ENCODE peak calls at places on chromosome 12, in five cellular contexts. H is upper lobe of left lung, G is HepG2, T is vagina, P is GM12878. D is an unnamed sample.
A peak's percentile ranks its signal among the peaks of the same experiment; 100 is the strongest.

GRCh38 chr12:105502426-105502930 is 172.0 kb downstream of the C12orf75 start:
- DNase-seq in T (no peak), P (no peak), G (no peak), H (no peak), D (peak; percentile 70)

GRCh38 chr12:127262658-127263057 is 1004.3 kb upstream of the TMEM132C start:
- DNase-seq in P (no peak), H (no peak), G (no peak), T (no peak), D (peak; percentile 50)

GRCh38 chr12:102478416-102479098 is 1.8 kb downstream of the IGF1 start:
- DNase-seq in P (peak; percentile 82), H (peak; percentile 32), G (no peak), T (no peak), D (no peak)

GRCh38 chr12:124004233-124004875 is 31.3 kb downstream of the ZNF664 start:
- DNase-seq in T (no peak), P (no peak), H (no peak), G (no peak), D (no peak)

GRCh38 chr12:84605988-84606387 is 306.6 kb downstream of the SLC6A15 start:
- DNase-seq in T (no peak), H (no peak), G (no peak), P (no peak), D (no peak)

GRCh38 chr12:117686210-117686609 is 282.6 kb downstream of the KSR2 start:
- DNase-seq in P (no peak), H (no peak), T (no peak), G (no peak), D (no peak)

GRCh38 chr12:59067068-59067467 is 146.8 kb upstream of the LRIG3 start:
- DNase-seq in P (no peak), G (no peak), H (no peak), T (no peak), D (no peak)

GRCh38 chr12:90896164-90896563 is 58.8 kb downstream of the CCER1 start:
- DNase-seq in P (no peak), H (no peak), G (no peak), T (no peak), D (no peak)

GRCh38 chr12:95674088-95674595 is 116.4 kb downstream of the NTN4 start:
- DNase-seq in P (no peak), G (no peak), T (no peak), H (no peak), D (no peak)

GRCh38 chr12:27048822-27049752 is 26.7 kb downstream of the MED21 start:
- DNase-seq in P (no peak), T (no peak), G (no peak), H (no peak), D (no peak)

GRCh38 chr12:120488057-120488660 is 7.8 kb upstream of the DYNLL1 start:
- DNase-seq in P (no peak), T (no peak), G (no peak), H (no peak), D (no peak)

GRCh38 chr12:50979369-50980052 is 27.2 kb downstream of the HIGD1C start:
- DNase-seq in P (peak; percentile 39), T (no peak), G (no peak), H (no peak), D (no peak)

GRCh38 chr12:90974286-90974685 is 19.3 kb upstream of the CCER1 start:
- DNase-seq in H (no peak), G (no peak), P (no peak), T (no peak), D (no peak)

GRCh38 chr12:10672231-10672868 is 1.5 kb downstream of the STYK1 start:
- DNase-seq in T (no peak), G (no peak), H (no peak), P (no peak), D (no peak)

GRCh38 chr12:131123817-131124216 is 170.1 kb downstream of the ADGRD1 start:
- DNase-seq in G (no peak), P (no peak), T (peak; percentile 49), H (no peak), D (no peak)

GRCh38 chr12:79422060-79422812 is 268.5 kb downstream of the PAWR start:
- DNase-seq in H (no peak), G (peak; percentile 13), T (no peak), P (no peak), D (no peak)

GRCh38 chr12:110920324-110920910 is at the start of gene MYL2:
- DNase-seq in G (no peak), H (no peak), P (no peak), T (no peak), D (no peak)

GRCh38 chr12:49720214-49720613 is 13.0 kb upstream of the FMNL3 start:
- DNase-seq in P (no peak), T (no peak), G (peak; percentile 52), H (no peak), D (no peak)

GRCh38 chr12:8948711-8949524 is 527 bp downstream of the M6PR start:
- DNase-seq in P (no peak), G (peak; percentile 7), H (peak; percentile 32), T (no peak), D (no peak)

GRCh38 chr12:116837082-116837481 is 44.2 kb downstream of the HRK start:
- DNase-seq in G (no peak), H (no peak), P (no peak), T (no peak), D (no peak)

GRCh38 chr12:38155020-38155395 is 161.6 kb upstream of the ALG10B start:
- DNase-seq in H (no peak), P (no peak), G (no peak), T (no peak), D (peak; percentile 87)

GRCh38 chr12:62683724-62684501 is 217.3 kb downstream of the MON2 start:
- DNase-seq in G (no peak), H (no peak), P (no peak), T (no peak), D (no peak)

GRCh38 chr12:5254703-5255102 is 177.2 kb upstream of the NTF3 start:
- DNase-seq in H (no peak), G (no peak), T (no peak), P (no peak), D (no peak)

GRCh38 chr12:75489613-75490210 is 9.2 kb downstream of the GLIPR1 start:
- DNase-seq in H (no peak), T (no peak), P (no peak), G (no peak), D (no peak)

GRCh38 chr12:75487310-75487709 is 6.8 kb downstream of the GLIPR1 start:
- DNase-seq in T (no peak), P (no peak), G (no peak), H (no peak), D (no peak)

GRCh38 chr12:75489187-75489586 is 8.6 kb downstream of the GLIPR1 start:
- DNase-seq in G (no peak), T (no peak), P (no peak), H (no peak), D (no peak)

GRCh38 chr12:75491169-75491568 is 10.6 kb downstream of the GLIPR1 start:
- DNase-seq in P (no peak), G (peak; percentile 25), H (no peak), T (no peak), D (no peak)

GRCh38 chr12:75488553-75488952 is 8.0 kb downstream of the GLIPR1 start:
- DNase-seq in H (no peak), G (peak; percentile 12), T (no peak), P (no peak), D (no peak)
- H3K4me1 ChIP-seq in H (peaks cover 12% of the 10 kb centered on the region), G (peaks cover 6% of the 10 kb centered on the region), T (peaks cover 11% of the 10 kb centered on the region), P (no peaks in the 10 kb centered on the region), D (no peaks in the 10 kb centered on the region)

GRCh38 chr12:55925870-55926737 is 1.6 kb downstream of the PYM1 start:
- DNase-seq in H (no peak), G (no peak), T (no peak), P (no peak), D (no peak)

GRCh38 chr12:55927588-55928502 is at the start of gene PYM1:
- DNase-seq in T (no peak), G (peak; percentile 89), P (peak; percentile 76), H (peak; percentile 95), D (peak; percentile 93)

GRCh38 chr12:55926738-55927587 is 731 bp downstream of the PYM1 start:
- DNase-seq in T (no peak), P (peak; percentile 81), G (peak; percentile 90), H (peak; percentile 88), D (peak; percentile 98)

GRCh38 chr12:55922126-55922525 is 5.6 kb downstream of the PYM1 start:
- DNase-seq in T (no peak), H (no peak), P (no peak), G (no peak), D (no peak)

DNA sequence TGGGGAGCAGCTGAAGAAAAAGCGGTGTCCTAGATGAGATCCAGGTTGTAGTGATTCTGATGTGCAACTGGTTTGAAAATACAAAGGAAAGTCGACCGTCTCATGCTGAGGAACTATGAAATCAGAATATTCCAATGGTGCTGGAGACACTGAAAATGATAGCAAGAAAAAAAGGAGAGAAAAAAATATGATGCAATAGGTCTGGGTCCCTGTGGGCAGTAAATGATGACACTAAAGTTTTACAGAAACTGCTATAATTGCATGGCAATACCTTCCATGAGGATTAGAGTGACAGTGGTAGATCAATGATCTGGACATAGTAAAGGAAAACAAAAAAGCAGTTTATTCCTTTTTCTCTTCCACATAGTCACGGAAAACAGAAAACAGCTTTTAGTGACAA is 2.3 kb downstream of the PYM1 start:
- DNase-seq in H (no peak), P (no peak), T (no peak), G (no peak), D (no peak)
- H3K4me3 ChIP-seq in H (no peak overlapping the region), P (peak overlapping the region; percentile 93), T (no peak overlapping the region), G (no peak overlapping the region), D (no peak overlapping the region)

GRCh38 chr12:71725011-71725410 is 29.7 kb upstream of the RAB21 start:
- DNase-seq in G (no peak), H (no peak), P (no peak), T (no peak), D (no peak)

GRCh38 chr12:71718611-71719010 is 32.7 kb downstream of the TMEM19 start:
- DNase-seq in H (no peak), T (no peak), P (no peak), G (no peak), D (no peak)

GRCh38 chr12:71726548-71726947 is 28.1 kb upstream of the RAB21 start:
- DNase-seq in T (no peak), P (no peak), H (no peak), G (peak; percentile 56), D (no peak)

GRCh38 chr12:71719647-71720370 is 33.9 kb downstream of the TMEM19 start:
- DNase-seq in G (no peak), P (no peak), T (no peak), H (no peak), D (no peak)

DNA sequence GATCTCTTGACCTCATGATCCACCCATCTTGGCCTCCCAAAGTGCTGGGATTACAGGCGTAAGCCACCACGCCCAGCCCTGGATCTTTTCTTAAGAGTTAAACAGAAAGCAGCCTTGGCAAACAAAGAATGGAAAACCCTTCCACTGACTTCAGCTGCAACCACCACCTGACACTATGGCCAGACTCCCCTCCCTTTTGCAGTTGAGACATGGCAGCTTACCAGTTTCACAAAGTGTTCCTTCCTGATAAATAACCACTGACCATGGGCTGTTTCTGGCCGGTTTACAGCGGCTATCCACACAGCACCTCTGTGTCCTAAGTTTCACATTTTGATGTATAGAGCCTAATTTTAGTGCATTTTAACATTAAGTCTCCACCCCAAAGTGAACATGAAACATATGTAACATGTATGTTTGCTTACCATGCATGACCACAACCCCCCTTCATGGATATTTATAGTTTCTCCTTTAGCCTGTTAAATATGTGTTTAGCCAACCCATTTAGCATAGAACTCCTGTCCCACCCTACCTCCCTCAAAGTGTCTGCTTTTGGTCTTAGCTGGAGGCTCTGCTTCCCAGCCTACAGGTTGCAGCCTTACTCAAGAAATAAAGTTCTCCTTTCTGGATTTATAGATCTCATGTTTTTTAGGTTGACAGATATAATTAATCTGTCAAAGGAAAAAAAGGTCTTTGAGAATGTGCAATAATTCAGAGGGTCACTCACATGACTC is 32.7 kb upstream of the RAB21 start:
- DNase-seq in G (no peak), P (no peak), H (no peak), T (no peak), D (peak; percentile 88)
- TF ChIP-seq POLR2AphosphoS5 in G (no peak), P (no peak), H (no peak), T (no peak), D (no peak)

GRCh38 chr12:122096014-122096413 is 17.5 kb downstream of the MLXIP start:
- DNase-seq in T (no peak), H (no peak), P (no peak), G (no peak), D (no peak)
- H3K4me1 ChIP-seq in T (peaks cover 79% of the 10 kb centered on the region), H (peaks cover 48% of the 10 kb centered on the region), P (peaks cover 8% of the 10 kb centered on the region), G (peaks cover 56% of the 10 kb centered on the region), D (peaks cover 100% of the 10 kb centered on the region)